ENCODE peak calls at places on chromosomes 11 and 22, in seven cellular contexts. One of them, this sample, is unnamed.

GRCh38 chr11:19777032-19777341 is 64.3 kb downstream of the NAV2 start:
- DNase-seq in H1: no peak
- DNase-seq in SK-N-SH: peak; percentile 39
- DNase-seq in esophagus squamous epithelium: no peak
- DNase-seq in psoas muscle: no peak
- DNase-seq in CD8-positive, alpha-beta T cell: no peak
- DNase-seq in suprapubic skin: no peak
- DNase-seq in this sample: no peak

GRCh38 chr11:102061276-102061675 is 14.0 kb downstream of the CFAP300 start:
- DNase-seq in H1: no peak
- DNase-seq in SK-N-SH: no peak
- DNase-seq in esophagus squamous epithelium: no peak
- DNase-seq in psoas muscle: no peak
- DNase-seq in CD8-positive, alpha-beta T cell: no peak
- DNase-seq in suprapubic skin: no peak
- DNase-seq in this sample: no peak

GRCh38 chr11:125064070-125064469 is 965 bp downstream of the SLC37A2 start:
- DNase-seq in H1: no peak
- DNase-seq in SK-N-SH: no peak
- DNase-seq in esophagus squamous epithelium: no peak
- DNase-seq in psoas muscle: peak; percentile 24
- DNase-seq in CD8-positive, alpha-beta T cell: no peak
- DNase-seq in suprapubic skin: no peak
- DNase-seq in this sample: no peak

GRCh38 chr22:37549704-37550059 is 10.6 kb upstream of the CDC42EP1 start:
- DNase-seq in H1: no peak
- DNase-seq in SK-N-SH: peak; percentile 62
- DNase-seq in esophagus squamous epithelium: no peak
- DNase-seq in psoas muscle: no peak
- DNase-seq in CD8-positive, alpha-beta T cell: no peak
- DNase-seq in suprapubic skin: no peak
- DNase-seq in this sample: no peak

GRCh38 chr22:21754523-21755128 is 19.0 kb upstream of the YPEL1 start:
- DNase-seq in H1: no peak
- DNase-seq in SK-N-SH: no peak
- DNase-seq in esophagus squamous epithelium: no peak
- DNase-seq in psoas muscle: peak; percentile 57
- DNase-seq in CD8-positive, alpha-beta T cell: no peak
- DNase-seq in suprapubic skin: no peak
- DNase-seq in this sample: no peak

GRCh38 chr11:126190792-126191191 is 20.7 kb downstream of the RPUSD4 start:
- DNase-seq in H1: no peak
- DNase-seq in SK-N-SH: no peak
- DNase-seq in esophagus squamous epithelium: no peak
- DNase-seq in psoas muscle: no peak
- DNase-seq in CD8-positive, alpha-beta T cell: no peak
- DNase-seq in suprapubic skin: no peak
- DNase-seq in this sample: no peak

GRCh38 chr22:45551310-45552016 is 48.8 kb downstream of the FBLN1 start:
- DNase-seq in H1: no peak
- DNase-seq in SK-N-SH: no peak
- DNase-seq in esophagus squamous epithelium: no peak
- DNase-seq in psoas muscle: peak; percentile 70
- DNase-seq in CD8-positive, alpha-beta T cell: no peak
- DNase-seq in suprapubic skin: no peak
- DNase-seq in this sample: no peak

GRCh38 chr11:48193876-48194275 is 22.7 kb upstream of the OR4B1 start:
- DNase-seq in H1: no peak
- DNase-seq in SK-N-SH: no peak
- DNase-seq in esophagus squamous epithelium: no peak
- DNase-seq in psoas muscle: no peak
- DNase-seq in CD8-positive, alpha-beta T cell: no peak
- DNase-seq in suprapubic skin: no peak
- DNase-seq in this sample: no peak

GRCh38 chr11:128985880-128986279 is 43.2 kb upstream of the TP53AIP1 start:
- DNase-seq in H1: no peak
- DNase-seq in SK-N-SH: no peak
- DNase-seq in esophagus squamous epithelium: no peak
- DNase-seq in psoas muscle: no peak
- DNase-seq in CD8-positive, alpha-beta T cell: no peak
- DNase-seq in suprapubic skin: no peak
- DNase-seq in this sample: no peak

GRCh38 chr11:61693897-61694840 is 14.0 kb downstream of the DAGLA start:
- DNase-seq in H1: no peak
- DNase-seq in SK-N-SH: no peak
- DNase-seq in esophagus squamous epithelium: no peak
- DNase-seq in psoas muscle: no peak
- DNase-seq in CD8-positive, alpha-beta T cell: no peak
- DNase-seq in suprapubic skin: no peak
- DNase-seq in this sample: no peak

GRCh38 chr22:23396362-23397007 is 183.6 kb downstream of the IGLL1 start:
- DNase-seq in H1: no peak
- DNase-seq in SK-N-SH: no peak
- DNase-seq in esophagus squamous epithelium: no peak
- DNase-seq in psoas muscle: peak; percentile 33
- DNase-seq in CD8-positive, alpha-beta T cell: no peak
- DNase-seq in suprapubic skin: peak; percentile 60
- DNase-seq in this sample: no peak

GRCh38 chr11:69216609-69217008 is 60.9 kb downstream of the SMIM38 start:
- DNase-seq in H1: no peak
- DNase-seq in SK-N-SH: no peak
- DNase-seq in esophagus squamous epithelium: no peak
- DNase-seq in psoas muscle: no peak
- DNase-seq in CD8-positive, alpha-beta T cell: no peak
- DNase-seq in suprapubic skin: no peak
- DNase-seq in this sample: no peak
- H3K27me3 ChIP-seq in H1: no peaks in the 10 kb centered on the region
- H3K27me3 ChIP-seq in SK-N-SH: no peaks in the 10 kb centered on the region
- H3K27me3 ChIP-seq in esophagus squamous epithelium: no peaks in the 10 kb centered on the region
- H3K27me3 ChIP-seq in psoas muscle: no peaks in the 10 kb centered on the region
- H3K27me3 ChIP-seq in CD8-positive, alpha-beta T cell: no peaks in the 10 kb centered on the region
- H3K27me3 ChIP-seq in suprapubic skin: no peaks in the 10 kb centered on the region
- H3K27me3 ChIP-seq in this sample: peaks cover 3% of the 10 kb centered on the region

GRCh38 chr11:57320067-57320718 is 4.6 kb downstream of the TNKS1BP1 start:
- DNase-seq in H1: no peak
- DNase-seq in SK-N-SH: no peak
- DNase-seq in esophagus squamous epithelium: no peak
- DNase-seq in psoas muscle: peak; percentile 53
- DNase-seq in CD8-positive, alpha-beta T cell: no peak
- DNase-seq in suprapubic skin: no peak
- DNase-seq in this sample: no peak
- H3K4me3 ChIP-seq in H1: no peak overlapping the region
- H3K4me3 ChIP-seq in SK-N-SH: no peak overlapping the region
- H3K4me3 ChIP-seq in esophagus squamous epithelium: no peak overlapping the region
- H3K4me3 ChIP-seq in psoas muscle: peak overlapping the region; percentile 81
- H3K4me3 ChIP-seq in CD8-positive, alpha-beta T cell: no peak overlapping the region
- H3K4me3 ChIP-seq in suprapubic skin: peak overlapping the region; percentile 95
- H3K4me3 ChIP-seq in this sample: no peak overlapping the region

GRCh38 chr11:57479925-57480324 is 19.6 kb downstream of the RTN4RL2 start:
- DNase-seq in H1: no peak
- DNase-seq in SK-N-SH: peak; percentile 46
- DNase-seq in esophagus squamous epithelium: no peak
- DNase-seq in psoas muscle: no peak
- DNase-seq in CD8-positive, alpha-beta T cell: no peak
- DNase-seq in suprapubic skin: no peak
- DNase-seq in this sample: no peak

GRCh38 chr11:57481915-57482781 is 21.8 kb downstream of the RTN4RL2 start:
- DNase-seq in H1: no peak
- DNase-seq in SK-N-SH: no peak
- DNase-seq in esophagus squamous epithelium: no peak
- DNase-seq in psoas muscle: no peak
- DNase-seq in CD8-positive, alpha-beta T cell: no peak
- DNase-seq in suprapubic skin: no peak
- DNase-seq in this sample: no peak

GRCh38 chr11:57481315-57481714 is 21.0 kb downstream of the RTN4RL2 start:
- DNase-seq in H1: no peak
- DNase-seq in SK-N-SH: no peak
- DNase-seq in esophagus squamous epithelium: no peak
- DNase-seq in psoas muscle: no peak
- DNase-seq in CD8-positive, alpha-beta T cell: no peak
- DNase-seq in suprapubic skin: no peak
- DNase-seq in this sample: no peak

GRCh38 chr11:57478971-57479663 is 18.8 kb downstream of the RTN4RL2 start:
- DNase-seq in H1: no peak
- DNase-seq in SK-N-SH: peak; percentile 47
- DNase-seq in esophagus squamous epithelium: no peak
- DNase-seq in psoas muscle: no peak
- DNase-seq in CD8-positive, alpha-beta T cell: no peak
- DNase-seq in suprapubic skin: no peak
- DNase-seq in this sample: no peak

GRCh38 chr11:57480409-57481137 is 20.2 kb downstream of the RTN4RL2 start:
- DNase-seq in H1: no peak
- DNase-seq in SK-N-SH: peak; percentile 82
- DNase-seq in esophagus squamous epithelium: no peak
- DNase-seq in psoas muscle: peak; percentile 82
- DNase-seq in CD8-positive, alpha-beta T cell: peak; percentile 43
- DNase-seq in suprapubic skin: no peak
- DNase-seq in this sample: no peak
- H3K27me3 ChIP-seq in H1: peaks cover 35% of the 10 kb centered on the region
- H3K27me3 ChIP-seq in SK-N-SH: peaks cover 28% of the 10 kb centered on the region
- H3K27me3 ChIP-seq in esophagus squamous epithelium: peaks cover 7% of the 10 kb centered on the region
- H3K27me3 ChIP-seq in psoas muscle: no peaks in the 10 kb centered on the region
- H3K27me3 ChIP-seq in CD8-positive, alpha-beta T cell: peaks cover 10% of the 10 kb centered on the region
- H3K27me3 ChIP-seq in suprapubic skin: peaks cover 15% of the 10 kb centered on the region
- H3K27me3 ChIP-seq in this sample: peaks cover 14% of the 10 kb centered on the region

GRCh38 chr22:20319041-20319744 is 667 bp downstream of the DGCR6L start:
- DNase-seq in H1: no peak
- DNase-seq in SK-N-SH: peak; percentile 43
- DNase-seq in esophagus squamous epithelium: no peak
- DNase-seq in psoas muscle: no peak
- DNase-seq in CD8-positive, alpha-beta T cell: no peak
- DNase-seq in suprapubic skin: peak; percentile 62
- DNase-seq in this sample: no peak
- H3K4me3 ChIP-seq in H1: peak overlapping the region; percentile 71
- H3K4me3 ChIP-seq in SK-N-SH: peak overlapping the region; percentile 89
- H3K4me3 ChIP-seq in esophagus squamous epithelium: peak overlapping the region; percentile 97
- H3K4me3 ChIP-seq in psoas muscle: peak overlapping the region; percentile 100
- H3K4me3 ChIP-seq in CD8-positive, alpha-beta T cell: peak overlapping the region; percentile 97
- H3K4me3 ChIP-seq in suprapubic skin: peak overlapping the region; percentile 95
- H3K4me3 ChIP-seq in this sample: peak overlapping the region; percentile 94

DNA sequence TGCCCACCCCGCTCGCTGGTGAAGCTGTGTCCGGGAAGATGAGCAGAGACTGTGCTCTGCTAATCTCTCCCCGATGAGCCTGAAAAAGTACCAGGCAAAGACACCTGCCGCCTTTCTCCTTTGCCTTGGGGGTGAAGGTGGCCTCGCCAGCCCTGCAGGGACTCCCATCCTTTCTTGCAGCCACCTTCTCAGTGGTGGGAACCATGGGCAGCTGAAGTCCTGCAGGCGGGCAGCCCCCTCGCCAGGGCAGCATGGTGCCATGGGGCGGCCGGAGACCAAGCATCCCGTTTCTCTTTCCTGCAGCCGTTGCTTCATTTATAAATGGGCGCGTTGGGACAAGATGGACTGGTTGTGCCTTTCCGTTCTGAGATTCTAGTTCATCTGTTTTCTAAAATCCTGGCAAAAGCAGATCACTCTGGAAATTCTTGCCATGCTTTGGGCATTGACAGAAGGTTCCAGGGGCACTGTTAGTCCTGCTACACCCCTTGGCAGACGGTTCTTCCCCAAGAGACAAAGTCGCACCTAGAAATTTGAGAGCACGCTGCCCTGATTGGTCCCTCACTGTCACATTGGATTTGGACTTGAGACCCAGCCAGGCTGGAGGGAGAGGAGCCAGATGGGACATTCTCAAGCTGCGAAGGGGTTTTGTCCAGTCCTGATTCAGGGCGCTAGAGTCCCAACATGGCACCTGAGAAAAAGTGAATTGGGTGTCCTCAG is 7.5 kb downstream of the CTTN start:
- DNase-seq in H1: no peak
- DNase-seq in SK-N-SH: no peak
- DNase-seq in esophagus squamous epithelium: no peak
- DNase-seq in psoas muscle: no peak
- DNase-seq in CD8-positive, alpha-beta T cell: no peak
- DNase-seq in suprapubic skin: no peak
- DNase-seq in this sample: no peak
- H3K27me3 ChIP-seq in H1: no peaks in the 10 kb centered on the region
- H3K27me3 ChIP-seq in SK-N-SH: no peaks in the 10 kb centered on the region
- H3K27me3 ChIP-seq in esophagus squamous epithelium: no peaks in the 10 kb centered on the region
- H3K27me3 ChIP-seq in psoas muscle: no peaks in the 10 kb centered on the region
- H3K27me3 ChIP-seq in CD8-positive, alpha-beta T cell: no peaks in the 10 kb centered on the region
- H3K27me3 ChIP-seq in suprapubic skin: no peaks in the 10 kb centered on the region
- H3K27me3 ChIP-seq in this sample: no peaks in the 10 kb centered on the region

DNA sequence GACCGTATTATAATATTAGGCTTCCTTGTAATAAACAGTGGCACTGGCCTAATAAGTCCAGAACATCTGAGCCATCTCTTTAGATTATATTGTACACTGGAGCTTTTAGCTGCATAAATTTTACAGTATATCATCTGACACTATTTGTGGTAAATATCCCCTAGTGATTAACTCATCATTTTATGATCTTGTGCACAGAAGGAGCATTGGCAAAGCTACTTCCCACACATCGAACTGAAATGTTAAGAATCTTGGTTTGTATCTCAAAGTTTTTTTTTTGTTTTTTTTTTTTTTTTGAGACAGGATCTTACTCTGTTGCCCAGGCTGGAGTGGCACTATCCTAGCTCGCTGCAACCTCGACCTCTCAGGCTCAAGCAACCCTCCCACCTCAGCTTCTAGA is 162.8 kb downstream of the HIPK3 start:
- DNase-seq in H1: no peak
- DNase-seq in SK-N-SH: no peak
- DNase-seq in esophagus squamous epithelium: no peak
- DNase-seq in psoas muscle: no peak
- DNase-seq in CD8-positive, alpha-beta T cell: no peak
- DNase-seq in suprapubic skin: no peak
- DNase-seq in this sample: no peak
- H3K4me3 ChIP-seq in H1: no peak overlapping the region
- H3K4me3 ChIP-seq in SK-N-SH: no peak overlapping the region
- H3K4me3 ChIP-seq in esophagus squamous epithelium: no peak overlapping the region
- H3K4me3 ChIP-seq in psoas muscle: no peak overlapping the region
- H3K4me3 ChIP-seq in CD8-positive, alpha-beta T cell: no peak overlapping the region
- H3K4me3 ChIP-seq in suprapubic skin: no peak overlapping the region
- H3K4me3 ChIP-seq in this sample: no peak overlapping the region

GRCh38 chr11:10575346-10575745 is 6.9 kb upstream of the LYVE1 start:
- DNase-seq in H1: no peak
- DNase-seq in SK-N-SH: no peak
- DNase-seq in esophagus squamous epithelium: no peak
- DNase-seq in psoas muscle: no peak
- DNase-seq in CD8-positive, alpha-beta T cell: no peak
- DNase-seq in suprapubic skin: no peak
- DNase-seq in this sample: no peak
- H3K27me3 ChIP-seq in H1: no peaks in the 10 kb centered on the region
- H3K27me3 ChIP-seq in SK-N-SH: no peaks in the 10 kb centered on the region
- H3K27me3 ChIP-seq in esophagus squamous epithelium: no peaks in the 10 kb centered on the region
- H3K27me3 ChIP-seq in psoas muscle: no peaks in the 10 kb centered on the region
- H3K27me3 ChIP-seq in CD8-positive, alpha-beta T cell: no peaks in the 10 kb centered on the region
- H3K27me3 ChIP-seq in suprapubic skin: no peaks in the 10 kb centered on the region
- H3K27me3 ChIP-seq in this sample: no peaks in the 10 kb centered on the region

This sample was measured in BJ.